ENCODE peak calls at places on chromosomes 3 and 15, in four cellular contexts. C is GM12878, V is H1, F is HepG2. O is an unnamed sample.

GRCh38 chr3:112778298-112779008 is 68.2 kb downstream of the CD200R1L start:
- DNase-seq in V (no peak), F (no peak), C (no peak), O (no peak)

GRCh38 chr3:97882975-97883598 is 61.3 kb downstream of the CRYBG3 start:
- DNase-seq in C (no peak), V (no peak), F (no peak), O (no peak)

GRCh38 chr3:45985532-45986302 is 9.9 kb downstream of the FYCO1 start:
- DNase-seq in C (no peak), F (no peak), V (no peak), O (no peak)

GRCh38 chr3:195440379-195440778 is 2.4 kb downstream of the ACAP2 start:
- DNase-seq in V (no peak), C (no peak), F (no peak), O (no peak)

GRCh38 chr3:111152506-111152905 is 80.9 kb downstream of the NECTIN3 start:
- DNase-seq in V (no peak), C (no peak), F (no peak), O (no peak)

GRCh38 chr3:38575279-38575843 is 74.1 kb downstream of the SCN5A start:
- DNase-seq in V (no peak), C (no peak), F (no peak), O (no peak)

GRCh38 chr3:50324351-50325144 is 2.0 kb upstream of the HYAL2 start:
- DNase-seq in V (no peak), C (no peak), F (peak), O (peak)

GRCh38 chr3:172770382-172770781 is 19.9 kb downstream of the ECT2 start:
- DNase-seq in C (no peak), F (no peak), V (no peak), O (no peak)

GRCh38 chr15:99555089-99555488 is 10.7 kb upstream of the MEF2A start:
- DNase-seq in V (no peak), C (no peak), F (no peak), O (no peak)

GRCh38 chr15:35738370-35738769 is 192.4 kb upstream of the DPH6 start:
- DNase-seq in F (no peak), V (no peak), C (no peak), O (peak)

GRCh38 chr15:69472046-69472445 is 19.4 kb downstream of the RPLP1 start:
- DNase-seq in F (no peak), V (no peak), C (no peak), O (no peak)

GRCh38 chr15:69467636-69468035 is 15.0 kb downstream of the RPLP1 start:
- DNase-seq in F (no peak), V (no peak), C (no peak), O (no peak)

GRCh38 chr15:69468241-69469121 is 15.9 kb downstream of the RPLP1 start:
- DNase-seq in C (no peak), V (no peak), F (no peak), O (no peak)

GRCh38 chr15:69466733-69467132 is 14.1 kb downstream of the RPLP1 start:
- DNase-seq in F (no peak), V (no peak), C (no peak), O (no peak)

DNA sequence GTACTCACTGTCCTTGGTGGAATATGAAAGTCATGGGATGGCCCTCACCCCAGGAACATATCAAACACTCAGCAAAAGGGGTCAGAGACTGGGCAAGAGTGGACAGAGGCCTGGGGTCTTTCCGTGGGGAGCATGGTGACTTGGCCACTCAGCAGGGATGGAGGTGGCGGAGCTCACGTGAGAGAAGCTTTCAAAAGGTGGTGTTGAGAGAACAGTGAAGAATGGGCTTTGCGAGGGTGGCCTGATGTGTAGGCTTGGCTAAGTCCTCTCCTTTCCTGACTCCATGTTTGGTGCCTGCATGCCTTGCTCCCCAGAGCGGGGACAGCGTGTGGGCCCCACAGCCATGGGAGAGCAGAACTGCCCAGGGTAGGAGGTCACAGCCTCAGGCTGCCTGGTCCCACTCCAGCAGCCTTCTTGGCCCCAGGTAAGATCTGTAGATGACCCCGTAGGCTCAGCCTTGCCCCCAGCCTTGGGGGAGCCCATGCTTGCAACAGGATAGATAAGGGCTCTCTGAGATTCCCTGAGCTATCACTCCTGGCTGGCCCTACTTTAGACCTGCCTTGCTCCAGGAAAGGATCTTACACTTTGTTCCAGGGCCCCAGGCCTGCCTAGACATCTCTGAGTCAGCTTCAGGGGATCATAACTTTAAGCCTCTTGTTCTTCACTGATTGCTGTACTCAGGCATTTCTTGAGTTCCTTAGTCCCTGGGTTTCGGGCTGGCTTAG is 17.0 kb downstream of the RPLP1 start:
- DNase-seq in F (no peak), V (no peak), C (no peak), O (no peak)
- TF ChIP-seq ZNF274 in F (no peak), V (no peak), C (no peak), O (no peak)

GRCh38 chr3:169664034-169664820 is 715 bp upstream of the MECOM start:
- DNase-seq in V (no peak), F (no peak), C (no peak), O (no peak)
- TF ChIP-seq SUZ12 in V (peak), F (no peak), C (no peak), O (peak)

GRCh38 chr3:115626711-115627110 is 3.4 kb downstream of the GAP43 start:
- DNase-seq in C (no peak), F (no peak), V (no peak), O (no peak)

GRCh38 chr3:115628075-115628412 is 4.7 kb downstream of the GAP43 start:
- DNase-seq in V (no peak), F (no peak), C (no peak), O (no peak)

GRCh38 chr3:115624898-115625297 is 1.6 kb downstream of the GAP43 start:
- DNase-seq in F (no peak), C (no peak), V (no peak), O (no peak)

GRCh38 chr3:115626006-115626409 is 2.7 kb downstream of the GAP43 start:
- DNase-seq in V (no peak), C (no peak), F (no peak), O (no peak)

GRCh38 chr3:115627180-115628074 is 4.1 kb downstream of the GAP43 start:
- DNase-seq in V (no peak), F (no peak), C (no peak), O (no peak)
- TF ChIP-seq ZNF274 in V (no peak), F (no peak), C (no peak), O (no peak)

DNA sequence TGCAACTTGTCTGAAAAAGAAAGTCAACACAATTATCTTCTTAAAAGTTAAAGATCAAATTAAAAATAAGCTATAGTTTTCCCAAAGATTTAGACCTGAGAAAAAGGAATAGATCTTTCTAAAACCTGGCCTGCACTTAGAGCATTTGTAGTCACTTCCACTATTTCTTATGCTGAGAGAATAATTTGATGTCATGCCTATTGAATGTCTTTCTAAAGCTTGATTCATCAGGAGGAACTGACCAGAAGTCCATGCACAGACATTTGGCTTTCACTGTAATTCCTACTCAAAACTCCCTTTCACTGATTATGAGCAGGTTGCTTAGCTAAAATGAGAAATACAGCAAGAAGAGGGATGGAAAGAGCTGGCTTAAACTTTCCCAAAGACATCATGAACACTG is 4.3 kb downstream of the GREM1 start:
- DNase-seq in F (no peak), V (no peak), C (no peak), O (no peak)
- TF ChIP-seq SUZ12 in F (no peak), V (no peak), C (no peak), O (no peak)

GRCh38 chr3:55813268-55814097 is 326.4 kb upstream of the WNT5A start:
- DNase-seq in F (no peak), C (no peak), V (no peak), O (no peak)
- TF ChIP-seq ZNF274 in F (no peak), C (no peak), V (no peak), O (no peak)

GRCh38 chr15:74403590-74403919 is 30.2 kb downstream of the SEMA7A start:
- DNase-seq in F (no peak), V (no peak), C (no peak), O (no peak)

GRCh38 chr15:74406517-74406916 is 27.2 kb downstream of the SEMA7A start:
- DNase-seq in F (no peak), V (no peak), C (no peak), O (no peak)

GRCh38 chr15:74406992-74407705 is 26.6 kb downstream of the SEMA7A start:
- DNase-seq in V (no peak), F (peak), C (no peak), O (no peak)

GRCh38 chr15:74403981-74404563 is 29.7 kb downstream of the SEMA7A start:
- DNase-seq in C (peak), F (no peak), V (no peak), O (no peak)

GRCh38 chr15:74405823-74406222 is 27.9 kb downstream of the SEMA7A start:
- DNase-seq in F (no peak), C (no peak), V (no peak), O (no peak)
- TF ChIP-seq SUZ12 in F (no peak), C (no peak), V (no peak), O (no peak)

GRCh38 chr3:134427400-134428111 is 53.3 kb upstream of the AMOTL2 start:
- DNase-seq in F (peak), C (no peak), V (no peak), O (no peak)
- TF ChIP-seq ZNF274 in F (no peak), C (no peak), V (no peak), O (no peak)

GRCh38 chr15:94584833-94585244 is 353.5 kb downstream of the MCTP2 start:
- DNase-seq in F (no peak), C (peak), V (no peak), O (no peak)
- TF ChIP-seq SUZ12 in F (no peak), C (no peak), V (no peak), O (no peak)

GRCh38 chr3:143001034-143001368 is 369 bp upstream of the U2SURP start:
- DNase-seq in C (no peak), F (no peak), V (no peak), O (no peak)

GRCh38 chr3:143001369-143002082 is at the start of gene U2SURP:
- DNase-seq in V (peak), F (peak), C (peak), O (peak)

GRCh38 chr3:143002727-143003126 is 1.4 kb downstream of the U2SURP start:
- DNase-seq in V (no peak), F (no peak), C (no peak), O (no peak)

GRCh38 chr3:143000525-143000924 is 845 bp upstream of the U2SURP start:
- DNase-seq in C (no peak), F (peak), V (no peak), O (no peak)

GRCh38 chr3:143002083-143002712 is 828 bp downstream of the U2SURP start:
- DNase-seq in C (no peak), V (no peak), F (peak), O (no peak)
- TF ChIP-seq ZNF274 in C (no peak), V (no peak), F (no peak), O (no peak)

GRCh38 chr15:48832648-48833047 is 21.8 kb upstream of the CEP152 start:
- DNase-seq in V (no peak), C (no peak), F (no peak), O (no peak)

GRCh38 chr15:48828906-48829305 is 18.0 kb upstream of the CEP152 start:
- DNase-seq in V (no peak), F (no peak), C (no peak), O (no peak)

GRCh38 chr15:48833526-48833925 is 22.7 kb upstream of the CEP152 start:
- DNase-seq in C (no peak), F (no peak), V (no peak), O (no peak)

GRCh38 chr15:48834756-48835155 is 23.9 kb upstream of the CEP152 start:
- DNase-seq in V (no peak), C (no peak), F (no peak), O (no peak)
- TF ChIP-seq SUZ12 in V (no peak), C (no peak), F (no peak), O (no peak)

O was measured in NT2/D1.